ENCODE peak calls at places on chromosomes 5 and 9, in five cellular contexts. S is naive thymus-derived CD4-positive, alpha-beta T cell; I is brain microvascular endothelial cell; Y is HCT116; G is tibial artery. J is an unnamed sample.

GRCh38 chr5:160266752-160267345 is 37.5 kb downstream of the FABP6 start:
- DNase-seq in G (no peak), Y (no peak), S (no peak), I (no peak), J (no peak)

GRCh38 chr5:126368239-126368812 is 54.9 kb upstream of the GRAMD2B start:
- DNase-seq in S (no peak), G (no peak), Y (no peak), I (no peak), J (no peak)

GRCh38 chr5:33736510-33736909 is 155.3 kb downstream of the ADAMTS12 start:
- DNase-seq in Y (no peak), G (no peak), S (no peak), I (peak; percentile 88), J (no peak)

GRCh38 chr9:69180670-69181069 is 6.6 kb downstream of the TJP2 start:
- DNase-seq in Y (peak; percentile 83), S (no peak), G (peak; percentile 64), I (peak; percentile 99), J (peak; percentile 30)

GRCh38 chr9:108937561-108938305 is 3.5 kb downstream of the ABITRAM start:
- DNase-seq in Y (no peak), G (no peak), S (no peak), I (no peak), J (no peak)

GRCh38 chr5:77993141-77993540 is 217.0 kb upstream of the TBCA start:
- DNase-seq in Y (no peak), G (no peak), S (no peak), I (no peak), J (no peak)

GRCh38 chr5:153699035-153699434 is 208.6 kb downstream of the GRIA1 start:
- DNase-seq in Y (no peak), I (no peak), G (no peak), S (no peak), J (no peak)

GRCh38 chr5:72438141-72438540 is 69.1 kb downstream of the ZNF366 start:
- DNase-seq in Y (no peak), S (no peak), G (no peak), I (no peak), J (no peak)

GRCh38 chr9:124259273-124260078 is 1.7 kb downstream of the NEK6 start:
- DNase-seq in S (no peak), Y (peak; percentile 54), G (peak; percentile 86), I (peak; percentile 68), J (peak; percentile 65)

GRCh38 chr9:133511607-133512006 is 13.2 kb downstream of the MYMK start:
- DNase-seq in G (no peak), Y (no peak), S (no peak), I (no peak), J (no peak)

GRCh38 chr5:18465833-18466681 is 831.8 kb downstream of the TAF11L14 start:
- DNase-seq in Y (no peak), G (peak; percentile 23), I (peak; percentile 27), S (no peak), J (no peak)

GRCh38 chr9:108645520-108645919 is 210.3 kb downstream of the ACTL7B start:
- DNase-seq in Y (no peak), S (no peak), I (no peak), G (no peak), J (no peak)

GRCh38 chr5:5967373-5967772 is 411.0 kb downstream of the MED10 start:
- DNase-seq in I (no peak), S (no peak), G (no peak), Y (no peak), J (no peak)

GRCh38 chr5:80761966-80762365 is 107.2 kb upstream of the DHFR start:
- DNase-seq in I (no peak), Y (no peak), S (no peak), G (no peak), J (no peak)

GRCh38 chr5:42787073-42787472 is 24.6 kb downstream of the SELENOP start:
- DNase-seq in G (no peak), I (no peak), Y (no peak), S (no peak), J (no peak)

GRCh38 chr9:109100543-109101201 is 19.1 kb downstream of the TMEM245 start:
- DNase-seq in Y (no peak), I (no peak), G (no peak), S (no peak), J (no peak)

GRCh38 chr5:134174841-134175839 is 1.6 kb downstream of the SKP1 start:
- DNase-seq in G (no peak), I (peak; percentile 30), S (no peak), Y (no peak), J (no peak)

GRCh38 chr9:89380437-89381307 is 62.4 kb downstream of the SECISBP2 start:
- DNase-seq in G (no peak), I (peak; percentile 1), Y (no peak), S (no peak), J (no peak)

GRCh38 chr5:158722940-158723339 is 376.8 kb downstream of the EBF1 start:
- DNase-seq in S (no peak), G (no peak), Y (no peak), I (no peak), J (no peak)

GRCh38 chr5:112691758-112692157 is 45.9 kb upstream of the APC start:
- DNase-seq in S (peak; percentile 19), G (no peak), Y (no peak), I (peak; percentile 11), J (no peak)

GRCh38 chr5:132549586-132549985 is 6.3 kb upstream of the IL5 start:
- DNase-seq in I (no peak), S (no peak), G (no peak), Y (no peak), J (no peak)

GRCh38 chr9:38006163-38006562 is 62.9 kb downstream of the SHB start:
- DNase-seq in Y (no peak), I (no peak), G (no peak), S (no peak), J (no peak)

GRCh38 chr5:95760291-95761191 is 29.4 kb downstream of the RHOBTB3 start:
- DNase-seq in Y (no peak), S (peak; percentile 45), G (no peak), I (peak; percentile 85), J (no peak)

GRCh38 chr9:122206118-122207046 is 22.4 kb downstream of the LHX6 start:
- DNase-seq in I (peak; percentile 80), Y (no peak), S (no peak), G (no peak), J (no peak)

GRCh38 chr5:157469073-157469472 is 9.1 kb downstream of the NIPAL4 start:
- DNase-seq in S (no peak), Y (no peak), G (no peak), I (no peak), J (no peak)

GRCh38 chr9:90783552-90783951 is 18.1 kb upstream of the SYK start:
- DNase-seq in I (no peak), Y (no peak), S (no peak), G (no peak), J (no peak)

GRCh38 chr9:5510360-5510931 is at the start of gene PDCD1LG2:
- DNase-seq in I (peak; percentile 56), G (no peak), Y (no peak), S (no peak), J (no peak)

GRCh38 chr5:74337252-74338100 is 303.1 kb downstream of the ENC1 start:
- DNase-seq in G (no peak), I (no peak), Y (no peak), S (no peak), J (no peak)

GRCh38 chr5:14440598-14441401 is 140.8 kb upstream of the OTULINL start:
- DNase-seq in Y (no peak), S (no peak), G (peak; percentile 79), I (peak; percentile 87), J (peak; percentile 66)

GRCh38 chr5:170917113-170917512 is 55.3 kb downstream of the RANBP17 start:
- DNase-seq in G (no peak), I (no peak), S (no peak), Y (no peak), J (no peak)

GRCh38 chr5:129459485-129460120 is 495 bp upstream of the ADAMTS19 start:
- DNase-seq in Y (no peak), G (no peak), I (peak; percentile 7), S (no peak), J (peak; percentile 41)

GRCh38 chr5:132354381-132354780 is 15.1 kb upstream of the SLC22A5 start:
- DNase-seq in I (no peak), S (no peak), G (no peak), Y (no peak), J (no peak)

GRCh38 chr5:58666598-58667595 is 84.0 kb downstream of the RAB3C start:
- DNase-seq in G (no peak), S (no peak), Y (no peak), I (no peak), J (no peak)

DNA sequence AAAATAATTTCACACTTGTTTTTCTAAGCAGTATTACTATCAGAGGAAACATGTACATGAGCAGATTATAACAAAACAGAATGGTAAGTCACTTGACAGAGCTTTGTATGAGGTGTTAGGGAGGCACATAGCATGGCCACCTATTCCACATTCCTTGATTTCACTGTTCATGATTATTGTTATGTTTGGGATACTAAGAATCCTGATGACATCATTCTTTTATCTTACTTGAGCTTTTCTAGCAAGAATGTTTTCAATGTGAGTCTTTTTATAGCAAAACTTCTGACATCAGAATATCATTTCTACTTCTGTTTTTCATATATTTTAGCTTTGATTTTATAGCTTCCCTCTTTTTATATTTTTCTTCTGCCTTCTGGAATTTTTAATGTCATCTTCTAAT is 208.2 kb downstream of the DMRTA1 start:
- DNase-seq in I (no peak), G (no peak), S (no peak), Y (no peak), J (no peak)
- H3K36me3 ChIP-seq in I (no peaks in the 10 kb centered on the region), G (no peaks in the 10 kb centered on the region), S (no peaks in the 10 kb centered on the region), Y (no peaks in the 10 kb centered on the region), J (no peaks in the 10 kb centered on the region)

GRCh38 chr5:1472964-1473628 is 27.9 kb upstream of the SLC6A3 start:
- DNase-seq in Y (no peak), G (peak; percentile 19), S (no peak), I (no peak), J (no peak)
- H3K36me3 ChIP-seq in Y (peaks cover 14% of the 10 kb centered on the region), G (peaks cover 62% of the 10 kb centered on the region), S (peaks cover 48% of the 10 kb centered on the region), I (peaks cover 23% of the 10 kb centered on the region), J (peaks cover 62% of the 10 kb centered on the region)

DNA sequence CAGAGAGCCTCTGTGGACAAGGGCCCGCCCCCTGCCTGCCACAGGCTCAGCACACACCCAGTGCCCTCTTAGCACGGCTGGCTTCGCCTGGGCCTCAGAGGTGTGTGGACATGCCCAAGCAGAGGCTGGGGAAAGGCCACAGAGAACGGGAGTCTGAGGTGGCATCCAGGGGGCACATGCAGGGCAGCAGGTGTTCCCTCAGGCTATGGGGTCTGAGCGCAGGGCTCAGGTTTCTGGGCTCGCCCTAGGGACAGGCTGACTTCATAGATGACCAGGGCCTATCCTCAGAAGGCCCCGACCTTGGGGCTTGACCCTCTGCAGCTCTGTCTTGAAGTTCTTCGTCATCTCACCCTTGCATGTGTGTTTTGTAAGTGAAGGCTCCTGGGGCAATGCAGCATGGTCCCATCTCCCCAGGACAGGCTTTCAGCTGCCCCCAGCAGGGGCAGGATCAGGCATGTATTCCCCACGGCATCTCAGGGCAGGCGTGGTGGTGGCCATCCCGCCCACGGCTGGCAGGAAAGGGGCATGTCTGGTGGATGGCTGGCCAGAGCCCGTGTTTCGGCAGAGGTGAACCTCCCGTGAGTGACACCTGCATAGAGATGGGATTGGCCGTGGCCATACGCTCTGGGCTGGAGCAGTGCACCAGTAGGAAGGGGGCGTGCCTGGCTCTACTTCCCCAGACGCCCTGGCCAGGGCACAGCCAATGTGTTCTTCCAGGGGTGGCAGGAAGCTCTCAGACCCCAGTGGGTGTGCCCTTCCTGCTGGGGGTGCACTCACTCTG is 138.9 kb downstream of the ZNF354C start:
- DNase-seq in I (no peak), G (no peak), Y (no peak), S (no peak), J (peak; percentile 62)
- H3K36me3 ChIP-seq in I (no peaks in the 10 kb centered on the region), G (no peaks in the 10 kb centered on the region), Y (no peaks in the 10 kb centered on the region), S (no peaks in the 10 kb centered on the region), J (no peaks in the 10 kb centered on the region)

GRCh38 chr9:136465500-136466154 is 17.2 kb downstream of the SEC16A start:
- DNase-seq in G (no peak), I (no peak), S (no peak), Y (no peak), J (no peak)
- H3K36me3 ChIP-seq in G (peaks cover 99% of the 10 kb centered on the region), I (peaks cover 93% of the 10 kb centered on the region), S (peaks cover 96% of the 10 kb centered on the region), Y (peaks cover 65% of the 10 kb centered on the region), J (peaks cover 100% of the 10 kb centered on the region)